ENCODE peak calls at places on chromosomes 6 and 20, in six cellular contexts. R is AG08396, C is ACHN, P is ovary, B is heart right ventricle, L is KG1. S is an unnamed sample.

GRCh38 chr20:63626424-63627128 is at the start of gene GMEB2:
- DNase-seq in R (peak), P (peak), C (no peak), L (no peak), B (peak), S (peak)

GRCh38 chr6:117629119-117629518 is 26.8 kb upstream of the GOPC start:
- DNase-seq in R (no peak), B (no peak), C (no peak), L (no peak), P (no peak), S (no peak)

GRCh38 chr6:67287566-67287965 is 1347.5 kb upstream of the ADGRB3 start:
- DNase-seq in C (no peak), B (no peak), P (no peak), L (no peak), R (no peak), S (no peak)

GRCh38 chr6:83311231-83311630 is 118.1 kb downstream of the RWDD2A start:
- DNase-seq in L (no peak), R (peak), P (no peak), B (no peak), C (no peak), S (no peak)

GRCh38 chr6:109308018-109308492 is 74.2 kb downstream of the CD164 start:
- DNase-seq in L (no peak), P (no peak), C (no peak), B (peak), R (peak), S (no peak)

GRCh38 chr6:33112148-33112547 is 36.4 kb downstream of the HLA-DPB1 start:
- DNase-seq in L (no peak), P (no peak), B (peak), R (peak), C (peak), S (no peak)

GRCh38 chr6:141260627-141261015 is 872.1 kb upstream of the GJE1 start:
- DNase-seq in L (no peak), P (no peak), R (no peak), B (no peak), C (no peak), S (no peak)

GRCh38 chr6:3410385-3411360 is 46.2 kb downstream of the SLC22A23 start:
- DNase-seq in P (peak), B (peak), C (peak), L (peak), R (peak), S (peak)

GRCh38 chr20:21615617-21616080 is 89.8 kb upstream of the PAX1 start:
- DNase-seq in B (peak), C (peak), P (peak), L (peak), R (peak), S (peak)

GRCh38 chr6:6775074-6775473 is 186.6 kb downstream of the LY86 start:
- DNase-seq in L (no peak), C (no peak), R (no peak), B (no peak), P (no peak), S (no peak)

GRCh38 chr20:1463971-1464570 is 2.6 kb downstream of the NSFL1C start:
- DNase-seq in L (no peak), P (no peak), C (no peak), R (no peak), B (no peak), S (no peak)

GRCh38 chr6:154242617-154243357 is 113.8 kb downstream of the IPCEF1 start:
- DNase-seq in C (no peak), L (no peak), R (no peak), B (no peak), P (no peak), S (no peak)

GRCh38 chr6:112311950-112312547 is 35.1 kb upstream of the RFPL4B start:
- DNase-seq in L (peak), B (peak), P (peak), R (peak), C (peak), S (no peak)

GRCh38 chr6:170146640-170147039 is 144.2 kb downstream of the DLL1 start:
- DNase-seq in B (no peak), R (no peak), L (no peak), P (no peak), C (no peak), S (peak)

GRCh38 chr6:16273266-16273665 is 34.9 kb downstream of the GMPR start:
- DNase-seq in L (no peak), C (no peak), B (no peak), R (no peak), P (no peak), S (no peak)

GRCh38 chr6:158709809-158710208 is 60.0 kb downstream of the SYTL3 start:
- DNase-seq in B (no peak), R (no peak), C (no peak), P (no peak), L (no peak), S (no peak)

GRCh38 chr6:116556065-116556464 is 2.5 kb downstream of the CALHM4 start:
- DNase-seq in C (peak), L (no peak), B (no peak), R (peak), P (no peak), S (no peak)

GRCh38 chr20:61094581-61094980 is 157.5 kb upstream of the CDH4 start:
- DNase-seq in R (no peak), C (no peak), B (no peak), L (no peak), P (no peak), S (no peak)

GRCh38 chr20:49636447-49636846 is 68.5 kb upstream of the PTGIS start:
- DNase-seq in L (no peak), P (peak), C (no peak), R (no peak), B (peak), S (no peak)

GRCh38 chr6:1271071-1271763 is 40.7 kb upstream of the FOXQ1 start:
- DNase-seq in C (no peak), L (no peak), P (no peak), R (no peak), B (no peak), S (no peak)

GRCh38 chr6:149208071-149208670 is 109.3 kb upstream of the TAB2 start:
- DNase-seq in P (no peak), R (no peak), L (no peak), B (no peak), C (no peak), S (no peak)

GRCh38 chr6:37173573-37174195 is 3.7 kb downstream of the PIM1 start:
- DNase-seq in B (no peak), R (no peak), C (no peak), L (no peak), P (no peak), S (no peak)

GRCh38 chr6:22036267-22036666 is 260.6 kb downstream of the PRL start:
- DNase-seq in L (no peak), R (no peak), P (no peak), B (no peak), C (peak), S (no peak)

GRCh38 chr6:48610846-48611245 is 499.8 kb upstream of the PTCHD4 start:
- DNase-seq in R (no peak), P (no peak), B (no peak), C (no peak), L (no peak), S (no peak)

GRCh38 chr6:29919506-29919905 is 22.8 kb upstream of the HLA-A start:
- DNase-seq in L (no peak), P (no peak), R (no peak), B (no peak), C (no peak), S (no peak)

GRCh38 chr20:59007758-59008511 is 881 bp upstream of the CTSZ start:
- DNase-seq in P (no peak), B (peak), L (peak), C (no peak), R (no peak), S (no peak)

GRCh38 chr6:30149234-30149633 is 11.8 kb downstream of the TRIM10 start:
- DNase-seq in B (no peak), R (no peak), L (no peak), P (no peak), C (peak), S (no peak)

GRCh38 chr6:46655803-46656202 is 3.0 kb downstream of the SLC25A27 start:
- DNase-seq in B (no peak), L (no peak), R (no peak), P (no peak), C (peak), S (no peak)

GRCh38 chr20:64077876-64078551 is 1.3 kb downstream of the RGS19 start:
- DNase-seq in P (no peak), L (peak), B (no peak), R (no peak), C (no peak), S (peak)

S was measured in T-helper 17 cell.